ENCODE peak calls at places on chromosomes 11 and 22, in four cellular contexts. P, X, R and B are unnamed samples.
A peak's percentile ranks its signal among the peaks of the same experiment; 100 is the strongest.

GRCh38 chr22:33326540-33327295 is 268.5 kb upstream of the SYN3 start:
- ATAC-seq in P (no peak), X (no peak), R (no peak), B (no peak)

GRCh38 chr11:132429685-132430084 is 1059.3 kb downstream of the NTM start:
- ATAC-seq in P (no peak), X (no peak), R (no peak), B (no peak)

GRCh38 chr11:6755303-6755952 is 16.3 kb downstream of the OR2AG2 start:
- ATAC-seq in P (no peak), X (peak; percentile 45), R (peak; percentile 70), B (no peak)

GRCh38 chr11:68127791-68128681 is 6.8 kb upstream of the CHKA start:
- ATAC-seq in P (no peak), X (peak; percentile 85), R (peak; percentile 78), B (peak; percentile 86)

GRCh38 chr11:134714021-134714656 is 302.1 kb upstream of the B3GAT1 start:
- ATAC-seq in P (no peak), X (no peak), R (no peak), B (no peak)

GRCh38 chr22:39627208-39627607 is 56.7 kb downstream of the CACNA1I start:
- ATAC-seq in P (no peak), X (no peak), R (no peak), B (no peak)

GRCh38 chr11:3747704-3748103 is 49.6 kb downstream of the NUP98 start:
- ATAC-seq in P (no peak), X (no peak), R (no peak), B (no peak)

GRCh38 chr22:37674951-37675929 is at the start of gene LGALS1:
- ATAC-seq in P (peak; percentile 23), X (peak; percentile 94), R (peak; percentile 93), B (peak; percentile 90)

GRCh38 chr11:22340803-22341581 is 2.8 kb downstream of the SLC17A6 start:
- ATAC-seq in P (no peak), X (no peak), R (no peak), B (no peak)

GRCh38 chr11:36195496-36196346 is 93.5 kb downstream of the COMMD9 start:
- ATAC-seq in P (no peak), X (peak; percentile 87), R (no peak), B (no peak)

GRCh38 chr11:105609832-105610781 is at the start of gene GRIA4:
- ATAC-seq in P (peak; percentile 38), X (peak; percentile 68), R (peak; percentile 57), B (peak; percentile 34)

GRCh38 chr11:122690801-122691649 is 35.5 kb downstream of the UBASH3B start:
- ATAC-seq in P (peak; percentile 53), X (peak; percentile 84), R (no peak), B (no peak)